ENCODE peak calls at places on chromosomes 4 and X, in ten cellular contexts. H is sigmoid colon, A is fibroblast of lung, D is endothelial cell, X is breast epithelium, R is IMR-90, U is gastrocnemius medialis, B is HFF-Myc, T is A549, L is Calu3. J is an unnamed sample.

GRCh38 chrX:100695991-100696390 is 35.9 kb downstream of the SYTL4 start:
- DNase-seq in H (no peak), A (peak; percentile 13), D (no peak), X (no peak), R (peak; percentile 43), U (no peak), B (no peak), T (no peak), L (no peak), J (no peak)

GRCh38 chrX:68784816-68785215 is 44.0 kb upstream of the EFNB1 start:
- DNase-seq in H (no peak), A (no peak), D (no peak), X (no peak), R (no peak), U (no peak), B (no peak), T (no peak), L (no peak), J (no peak)

GRCh38 chrX:44462851-44463250 is 79.8 kb downstream of the FUNDC1 start:
- DNase-seq in H (no peak), A (peak; percentile 53), D (no peak), X (no peak), R (peak; percentile 4), U (peak; percentile 10), B (no peak), T (no peak), L (peak; percentile 3), J (no peak)

GRCh38 chr4:88318751-88319350 is 34.5 kb upstream of the PPM1K start:
- DNase-seq in H (no peak), A (peak; percentile 7), D (no peak), X (no peak), R (no peak), U (no peak), B (no peak), T (no peak), L (no peak), J (no peak)

GRCh38 chrX:47849776-47850175 is 13.1 kb downstream of the ZNF81 start:
- DNase-seq in H (no peak), A (no peak), D (no peak), X (no peak), R (no peak), U (no peak), B (no peak), T (no peak), L (no peak), J (no peak)

GRCh38 chr4:90799895-90800294 is 672.7 kb downstream of the CCSER1 start:
- DNase-seq in H (no peak), A (no peak), D (no peak), X (no peak), R (no peak), U (no peak), B (no peak), T (no peak), L (no peak), J (no peak)

GRCh38 chr4:165489786-165490185 is 111.0 kb downstream of the CPE start:
- DNase-seq in H (no peak), A (peak; percentile 17), D (no peak), X (no peak), R (no peak), U (no peak), B (no peak), T (no peak), L (no peak), J (no peak)

GRCh38 chrX:53223068-53223693 is 1.8 kb downstream of the KDM5C start:
- DNase-seq in H (no peak), A (no peak), D (no peak), X (no peak), R (no peak), U (peak; percentile 49), B (no peak), T (no peak), L (no peak), J (no peak)

GRCh38 chrX:65707153-65707552 is 39.7 kb downstream of the MSN start:
- DNase-seq in H (no peak), A (no peak), D (no peak), X (no peak), R (no peak), U (no peak), B (no peak), T (no peak), L (no peak), J (no peak)

GRCh38 chr4:107890779-107891178 is 40.6 kb upstream of the CYP2U1 start:
- DNase-seq in H (no peak), A (no peak), D (no peak), X (no peak), R (no peak), U (no peak), B (no peak), T (no peak), L (no peak), J (no peak)

GRCh38 chr4:145069361-145069760 is 28.6 kb downstream of the ANAPC10 start:
- DNase-seq in H (no peak), A (peak; percentile 80), D (no peak), X (no peak), R (peak; percentile 71), U (no peak), B (no peak), T (no peak), L (no peak), J (no peak)

GRCh38 chrX:71911023-71911730 is 532 bp downstream of the NHSL2 start:
- DNase-seq in H (peak; percentile 67), A (peak; percentile 24), D (peak; percentile 63), X (no peak), R (no peak), U (no peak), B (no peak), T (peak; percentile 42), L (peak; percentile 54), J (peak; percentile 16)
- TF ChIP-seq CTCF in H (no peak), A (no peak), D (peak; percentile 51), X (no peak), R (no peak), U (no peak), B (peak; percentile 11), T (peak; percentile 43), L (peak; percentile 37), J (peak; percentile 22)

DNA sequence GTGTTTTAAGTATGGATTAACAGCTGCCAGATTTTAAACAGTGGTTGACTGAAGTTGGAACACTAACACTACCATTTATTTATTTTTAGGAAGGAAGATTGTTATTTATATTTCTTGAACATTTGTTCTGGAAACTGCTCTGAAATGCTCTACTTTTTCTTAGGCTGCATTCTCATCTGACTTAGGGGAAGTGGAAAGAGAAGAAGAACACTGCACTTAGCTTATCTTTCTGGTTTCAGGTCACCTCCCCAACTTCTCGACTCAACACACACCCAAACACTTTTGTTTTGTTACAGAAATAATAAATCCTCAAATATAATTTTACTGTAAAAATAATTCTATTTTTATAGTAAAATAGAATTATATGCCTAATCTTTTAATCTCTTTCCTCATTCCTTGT is 18.6 kb downstream of the BLTP1 start:
- DNase-seq in H (no peak), A (no peak), D (no peak), X (no peak), R (no peak), U (no peak), B (no peak), T (no peak), L (no peak), J (no peak)
- TF ChIP-seq CTCF in H (no peak), A (no peak), D (no peak), X (no peak), R (no peak), U (no peak), B (no peak), T (no peak), L (no peak), J (no peak)

DNA sequence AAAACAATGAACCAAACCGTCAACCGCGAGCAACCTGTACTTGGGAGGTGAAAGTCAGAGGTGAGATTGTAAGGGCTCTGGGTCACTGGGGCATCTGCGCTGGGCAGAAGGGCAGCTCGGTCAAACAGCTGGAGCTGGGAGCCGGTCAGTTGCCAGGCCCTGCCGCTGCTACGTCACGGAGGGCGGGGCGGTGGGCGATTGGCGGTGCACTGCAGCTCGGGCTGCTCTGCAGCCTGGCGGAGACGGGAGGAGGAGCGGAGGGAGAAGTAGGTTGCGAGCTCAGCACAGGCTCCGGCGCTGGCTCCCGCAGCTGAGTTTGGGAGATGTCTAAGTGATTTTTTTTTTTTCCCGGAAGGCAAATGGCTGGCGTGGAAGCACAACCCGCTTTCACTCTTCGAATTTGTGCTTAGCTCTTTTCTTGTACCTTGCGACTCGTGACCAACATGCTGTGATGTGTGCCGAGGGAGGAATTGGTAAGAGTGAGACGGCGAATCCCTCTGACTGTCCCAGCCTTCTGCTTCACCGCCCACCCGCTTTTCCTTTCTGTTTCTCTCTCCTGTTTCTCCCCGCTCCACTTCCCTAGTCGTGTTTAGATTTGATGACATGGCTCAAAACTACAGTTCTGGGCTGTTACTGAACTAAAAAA is at the start of gene ATP10D:
- DNase-seq in H (peak; percentile 98), A (peak; percentile 94), D (peak; percentile 94), X (peak; percentile 92), R (peak; percentile 93), U (peak; percentile 86), B (peak; percentile 52), T (peak; percentile 62), L (peak; percentile 92), J (peak; percentile 78)
- TF ChIP-seq CTCF in H (no peak), A (no peak), D (no peak), X (no peak), R (peak; percentile 23), U (no peak), B (no peak), T (no peak), L (no peak), J (no peak)

GRCh38 chr4:113635739-113636437 is 125.7 kb downstream of the CAMK2D start:
- DNase-seq in H (no peak), A (peak; percentile 92), D (no peak), X (no peak), R (peak; percentile 86), U (no peak), B (no peak), T (no peak), L (no peak), J (no peak)

GRCh38 chr4:113637823-113638691 is 123.5 kb downstream of the CAMK2D start:
- DNase-seq in H (no peak), A (peak; percentile 11), D (no peak), X (no peak), R (no peak), U (no peak), B (no peak), T (no peak), L (no peak), J (no peak)

GRCh38 chr4:113636877-113637276 is 124.7 kb downstream of the CAMK2D start:
- DNase-seq in H (no peak), A (peak; percentile 93), D (no peak), X (no peak), R (peak; percentile 62), U (no peak), B (no peak), T (no peak), L (peak; percentile 25), J (no peak)

GRCh38 chr4:113637363-113637762 is 124.2 kb downstream of the CAMK2D start:
- DNase-seq in H (no peak), A (peak; percentile 91), D (no peak), X (no peak), R (peak; percentile 77), U (no peak), B (no peak), T (no peak), L (no peak), J (no peak)

DNA sequence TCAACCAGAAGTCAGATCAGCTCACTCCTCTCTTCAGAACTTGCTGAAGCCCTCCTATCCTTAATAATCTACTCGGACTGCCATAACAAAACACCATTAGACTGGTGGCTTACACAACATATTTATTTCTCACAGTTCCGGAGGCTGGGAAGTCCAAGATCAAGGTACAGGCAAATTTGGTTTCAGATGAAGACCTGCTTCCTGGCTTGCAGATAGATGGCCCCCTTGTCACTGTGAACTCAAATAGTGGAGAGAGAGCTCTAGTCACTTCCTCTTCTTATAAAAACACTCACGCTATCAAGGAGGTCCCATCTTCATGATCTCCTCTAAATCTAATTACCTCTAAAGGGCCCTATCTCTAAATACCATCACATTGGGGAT is 125.1 kb downstream of the CAMK2D start:
- DNase-seq in H (no peak), A (no peak), D (no peak), X (no peak), R (no peak), U (no peak), B (no peak), T (no peak), L (no peak), J (no peak)
- TF ChIP-seq CTCF in H (no peak), A (no peak), D (no peak), X (no peak), R (no peak), U (no peak), B (no peak), T (no peak), L (no peak), J (peak; percentile 45)

J was measured in natural killer cell.